ENCODE peak calls at places on chromosome 11, in seven cellular contexts. V, Z, G, I, F, S and Q are unnamed samples.

GRCh38 chr11:123841189-123841588 is 35.0 kb upstream of the OR6M1 start:
- DNase-seq in V (no peak), Z (no peak), G (no peak), I (no peak), F (no peak), S (no peak), Q (no peak)

GRCh38 chr11:67160872-67161783 is 42.1 kb downstream of the KDM2A start:
- DNase-seq in V (no peak), Z (no peak), G (no peak), I (no peak), F (no peak), S (no peak), Q (no peak)

GRCh38 chr11:45161252-45162063 is 15.0 kb downstream of the PRDM11 start:
- DNase-seq in V (no peak), Z (no peak), G (no peak), I (no peak), F (no peak), S (no peak), Q (no peak)

GRCh38 chr11:72771507-72771906 is 19.3 kb upstream of the ARAP1 start:
- DNase-seq in V (no peak), Z (no peak), G (no peak), I (no peak), F (no peak), S (no peak), Q (no peak)

GRCh38 chr11:64044730-64045386 is 9.1 kb downstream of the FLRT1 start:
- DNase-seq in V (no peak), Z (no peak), G (no peak), I (no peak), F (no peak), S (peak), Q (no peak)

GRCh38 chr11:46377266-46377665 is 4.2 kb upstream of the MDK start:
- DNase-seq in V (no peak), Z (no peak), G (no peak), I (no peak), F (no peak), S (no peak), Q (no peak)

GRCh38 chr11:102680945-102681344 is 24.6 kb downstream of the MMP27 start:
- DNase-seq in V (no peak), Z (no peak), G (no peak), I (no peak), F (peak), S (no peak), Q (no peak)

GRCh38 chr11:28049338-28050216 is 58.4 kb downstream of the KIF18A start:
- DNase-seq in V (no peak), Z (no peak), G (peak), I (no peak), F (no peak), S (no peak), Q (no peak)

GRCh38 chr11:120066738-120067303 is 71.1 kb downstream of the TRIM29 start:
- DNase-seq in V (no peak), Z (no peak), G (no peak), I (no peak), F (no peak), S (no peak), Q (no peak)

GRCh38 chr11:35944503-35945136 is 758 bp downstream of the LDLRAD3 start:
- DNase-seq in V (peak), Z (no peak), G (no peak), I (no peak), F (no peak), S (no peak), Q (no peak)

GRCh38 chr11:114085965-114086364 is 26.5 kb downstream of the ZBTB16 start:
- DNase-seq in V (peak), Z (no peak), G (no peak), I (no peak), F (no peak), S (peak), Q (no peak)

GRCh38 chr11:67563354-67564114 is 20.1 kb upstream of the GSTP1 start:
- DNase-seq in V (no peak), Z (peak), G (peak), I (no peak), F (no peak), S (no peak), Q (no peak)

GRCh38 chr11:16211407-16211806 is 144.9 kb downstream of the SOX6 start:
- DNase-seq in V (no peak), Z (no peak), G (no peak), I (no peak), F (no peak), S (no peak), Q (no peak)

GRCh38 chr11:14308114-14308896 is 50.7 kb downstream of the RRAS2 start:
- DNase-seq in V (no peak), Z (peak), G (no peak), I (no peak), F (no peak), S (no peak), Q (peak)